ENCODE peak calls at places on chromosome 3, in four cellular contexts. F, J, S and E are unnamed samples.
A peak's percentile ranks its signal among the peaks of the same experiment; 100 is the strongest.

GRCh38 chr3:65880350-65880749 is 158.4 kb downstream of the MAGI1 start:
- DNase-seq in F (no peak), J (no peak), S (no peak), E (no peak)

GRCh38 chr3:149462653-149463052 is 11.8 kb upstream of the TM4SF4 start:
- DNase-seq in F (no peak), J (no peak), S (no peak), E (no peak)

GRCh38 chr3:137946341-137946973 is 63.5 kb upstream of the CLDN18 start:
- DNase-seq in F (peak; percentile 69), J (peak; percentile 75), S (no peak), E (peak; percentile 59)

GRCh38 chr3:9135930-9136525 is 113.4 kb downstream of the SRGAP3 start:
- DNase-seq in F (peak; percentile 61), J (no peak), S (no peak), E (peak; percentile 83)

GRCh38 chr3:115401891-115402501 is 221.3 kb upstream of the GAP43 start:
- DNase-seq in F (no peak), J (no peak), S (no peak), E (no peak)

GRCh38 chr3:185983495-185984141 is 45.8 kb upstream of the TRA2B start:
- DNase-seq in F (peak; percentile 82), J (peak; percentile 81), S (no peak), E (peak; percentile 83)

GRCh38 chr3:146421814-146422748 is 47.3 kb downstream of the PLSCR2 start:
- DNase-seq in F (no peak), J (no peak), S (no peak), E (no peak)

GRCh38 chr3:45969953-45970352 is 25.7 kb downstream of the FYCO1 start:
- DNase-seq in F (no peak), J (no peak), S (no peak), E (no peak)

GRCh38 chr3:95154775-95155174 is 1091.9 kb downstream of the NSUN3 start:
- DNase-seq in F (no peak), J (no peak), S (no peak), E (no peak)

GRCh38 chr3:49842843-49843242 is 13.5 kb downstream of the TRAIP start:
- DNase-seq in F (no peak), J (no peak), S (no peak), E (no peak)

GRCh38 chr3:49839193-49839809 is 17.1 kb downstream of the TRAIP start:
- DNase-seq in F (peak; percentile 78), J (peak; percentile 78), S (peak; percentile 23), E (peak; percentile 74)

GRCh38 chr3:49841126-49841525 is 15.2 kb downstream of the TRAIP start:
- DNase-seq in F (peak; percentile 66), J (peak; percentile 50), S (no peak), E (no peak)

GRCh38 chr3:49840371-49840770 is 16.0 kb downstream of the TRAIP start:
- DNase-seq in F (no peak), J (no peak), S (no peak), E (no peak)

GRCh38 chr3:49841806-49842205 is 14.6 kb downstream of the TRAIP start:
- DNase-seq in F (no peak), J (no peak), S (no peak), E (no peak)
- TF ChIP-seq USF1 in F (no peak), J (no peak), S (no peak), E (no peak)

DNA sequence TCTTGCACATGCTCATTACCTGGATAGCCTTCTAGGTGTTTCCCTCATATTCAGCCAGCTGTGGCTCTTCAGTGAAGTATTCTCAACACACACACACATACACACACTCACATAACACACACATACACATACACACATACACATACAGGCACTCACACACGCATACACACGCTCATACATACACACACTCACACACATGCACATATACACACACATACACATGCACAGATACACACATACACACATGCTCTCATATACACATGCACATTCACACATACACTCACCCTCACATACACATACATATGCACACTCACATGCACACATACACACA is 41.2 kb downstream of the GRK7 start:
- DNase-seq in F (no peak), J (no peak), S (peak; percentile 1), E (no peak)
- TF ChIP-seq USF1 in F (no peak), J (peak; percentile 49), S (no peak), E (no peak)

GRCh38 chr3:11734-12133 is 184.8 kb upstream of the CHL1 start:
- DNase-seq in F (no peak), J (peak; percentile 2), S (no peak), E (peak; percentile 51)
- TF ChIP-seq USF1 in F (no peak), J (no peak), S (no peak), E (no peak)

DNA sequence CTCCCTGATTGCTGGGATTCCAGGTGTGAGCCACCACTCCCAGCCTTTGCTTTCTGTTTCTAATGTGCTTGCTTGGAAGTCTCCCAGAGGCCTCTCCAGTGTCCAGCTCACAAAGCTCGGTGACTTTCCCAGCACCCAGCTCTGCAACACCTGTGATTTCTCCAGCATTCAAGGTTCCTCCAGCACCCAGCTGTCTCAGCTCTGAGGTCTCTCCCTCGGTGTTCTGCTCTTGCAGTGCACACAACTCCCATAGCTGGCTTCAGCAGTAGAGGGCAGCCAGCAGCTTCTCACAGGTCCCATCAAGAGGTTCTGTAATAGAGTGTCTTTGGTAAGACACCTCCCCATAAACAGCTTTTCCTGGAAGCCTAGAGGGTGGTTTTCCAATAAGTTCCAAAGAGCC is 75.0 kb downstream of the GRM7 start:
- DNase-seq in F (no peak), J (no peak), S (no peak), E (no peak)
- TF ChIP-seq USF1 in F (no peak), J (no peak), S (no peak), E (no peak)

GRCh38 chr3:71252466-71252865 is 331.1 kb downstream of the FOXP1 start:
- DNase-seq in F (no peak), J (no peak), S (no peak), E (no peak)
- TF ChIP-seq USF1 in F (no peak), J (no peak), S (no peak), E (no peak)

GRCh38 chr3:177676947-177677587 is 479.8 kb upstream of the TBL1XR1 start:
- DNase-seq in F (no peak), J (no peak), S (no peak), E (no peak)

GRCh38 chr3:177681852-177682251 is 484.6 kb upstream of the TBL1XR1 start:
- DNase-seq in F (no peak), J (no peak), S (no peak), E (no peak)

GRCh38 chr3:177681156-177681555 is 483.9 kb upstream of the TBL1XR1 start:
- DNase-seq in F (no peak), J (no peak), S (no peak), E (no peak)

GRCh38 chr3:177680442-177680821 is 483.1 kb upstream of the TBL1XR1 start:
- DNase-seq in F (no peak), J (no peak), S (no peak), E (no peak)

GRCh38 chr3:177679568-177680441 is 482.5 kb upstream of the TBL1XR1 start:
- DNase-seq in F (no peak), J (peak; percentile 68), S (no peak), E (peak; percentile 65)
- TF ChIP-seq USF1 in F (no peak), J (no peak), S (no peak), E (no peak)

DNA sequence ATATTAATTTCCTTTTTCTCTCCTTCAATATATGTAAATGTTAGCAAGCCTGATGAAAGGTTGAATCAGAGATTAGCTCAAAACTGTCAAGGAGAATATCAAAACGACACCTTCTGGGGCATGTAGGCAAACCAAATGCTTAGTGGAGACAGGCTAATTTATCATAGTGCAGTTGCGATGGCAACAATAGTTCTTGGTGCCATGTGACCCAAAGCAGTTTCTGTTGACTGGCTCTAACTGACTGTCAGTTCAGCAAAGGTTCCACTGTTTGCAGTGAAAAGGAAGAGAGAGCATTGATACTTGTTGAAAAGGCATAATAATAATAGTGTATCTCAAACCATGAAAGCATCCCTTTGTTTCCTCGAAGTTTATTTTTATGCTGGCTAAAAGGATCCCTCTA is 513.9 kb downstream of the NLGN1 start:
- DNase-seq in F (no peak), J (no peak), S (no peak), E (no peak)
- TF ChIP-seq USF1 in F (no peak), J (no peak), S (no peak), E (peak; percentile 62)